ENCODE peak calls at places on chromosome 21, in four cellular contexts. Q is A549, L is K562, K is HepG2. G is an unnamed sample.

GRCh38 chr21:36297555-36297937 is 22.5 kb upstream of the MORC3 start:
- DNase-seq in L (no peak), Q (no peak), K (no peak), G (no peak)

GRCh38 chr21:30102881-30103280 is 63.7 kb downstream of the CLDN17 start:
- DNase-seq in Q (no peak), L (no peak), K (no peak), G (no peak)

GRCh38 chr21:17045214-17045835 is 467.5 kb upstream of the CXADR start:
- DNase-seq in K (no peak), L (no peak), Q (no peak), G (no peak)

GRCh38 chr21:35219291-35219690 is 170.2 kb upstream of the RUNX1 start:
- DNase-seq in L (no peak), K (no peak), Q (no peak), G (no peak)

GRCh38 chr21:35232545-35233176 is 183.6 kb upstream of the RUNX1 start:
- DNase-seq in L (peak), Q (no peak), K (peak), G (no peak)

GRCh38 chr21:20186186-20186585 is 812.0 kb upstream of the NCAM2 start:
- DNase-seq in K (no peak), Q (no peak), L (no peak), G (no peak)

GRCh38 chr21:38258803-38259485 is 2.2 kb downstream of the KCNJ15 start:
- DNase-seq in K (no peak), Q (peak), L (no peak), G (no peak)

GRCh38 chr21:29121759-29122158 is 8.7 kb upstream of the MAP3K7CL start:
- DNase-seq in L (no peak), K (no peak), Q (no peak), G (no peak)

GRCh38 chr21:17269760-17270159 is 243.1 kb upstream of the CXADR start:
- DNase-seq in L (no peak), K (no peak), Q (no peak), G (no peak)

GRCh38 chr21:40680311-40680710 is 166.6 kb downstream of the DSCAM start:
- DNase-seq in L (no peak), K (no peak), Q (no peak), G (no peak)

GRCh38 chr21:36575306-36575705 is 95.4 kb upstream of the CLDN14 start:
- DNase-seq in L (no peak), K (no peak), Q (no peak), G (no peak)

GRCh38 chr21:34701726-34702125 is 32.9 kb downstream of the CLIC6 start:
- DNase-seq in K (no peak), Q (no peak), L (no peak), G (no peak)

GRCh38 chr21:29231781-29232548 is 66.8 kb upstream of the BACH1 start:
- DNase-seq in Q (no peak), L (no peak), K (no peak), G (no peak)

GRCh38 chr21:35849131-35849530 is 211.2 kb downstream of the SETD4 start:
- DNase-seq in K (no peak), Q (no peak), L (no peak), G (no peak)

GRCh38 chr21:41427556-41427955 is 1.5 kb downstream of the MX1 start:
- DNase-seq in K (no peak), L (no peak), Q (no peak), G (no peak)

GRCh38 chr21:19049567-19049966 is 646.0 kb upstream of the TMPRSS15 start:
- DNase-seq in L (no peak), K (no peak), Q (no peak), G (no peak)

GRCh38 chr21:18951291-18952038 is 547.9 kb upstream of the TMPRSS15 start:
- DNase-seq in K (no peak), L (no peak), Q (no peak), G (peak)

GRCh38 chr21:15592271-15592860 is 137.4 kb upstream of the USP25 start:
- DNase-seq in K (peak), Q (peak), L (peak), G (no peak)

GRCh38 chr21:39613029-39613934 is 542 bp downstream of the B3GALT5 start:
- DNase-seq in L (no peak), K (no peak), Q (no peak), G (no peak)

GRCh38 chr21:17402885-17403477 is 109.9 kb upstream of the CXADR start:
- DNase-seq in L (no peak), Q (no peak), K (no peak), G (no peak)

GRCh38 chr21:46545363-46545762 is 59.5 kb downstream of the S100B start:
- DNase-seq in K (no peak), L (no peak), Q (no peak), G (no peak)

GRCh38 chr21:40754466-40754865 is 92.5 kb downstream of the DSCAM start:
- DNase-seq in K (no peak), Q (no peak), L (no peak), G (no peak)

DNA sequence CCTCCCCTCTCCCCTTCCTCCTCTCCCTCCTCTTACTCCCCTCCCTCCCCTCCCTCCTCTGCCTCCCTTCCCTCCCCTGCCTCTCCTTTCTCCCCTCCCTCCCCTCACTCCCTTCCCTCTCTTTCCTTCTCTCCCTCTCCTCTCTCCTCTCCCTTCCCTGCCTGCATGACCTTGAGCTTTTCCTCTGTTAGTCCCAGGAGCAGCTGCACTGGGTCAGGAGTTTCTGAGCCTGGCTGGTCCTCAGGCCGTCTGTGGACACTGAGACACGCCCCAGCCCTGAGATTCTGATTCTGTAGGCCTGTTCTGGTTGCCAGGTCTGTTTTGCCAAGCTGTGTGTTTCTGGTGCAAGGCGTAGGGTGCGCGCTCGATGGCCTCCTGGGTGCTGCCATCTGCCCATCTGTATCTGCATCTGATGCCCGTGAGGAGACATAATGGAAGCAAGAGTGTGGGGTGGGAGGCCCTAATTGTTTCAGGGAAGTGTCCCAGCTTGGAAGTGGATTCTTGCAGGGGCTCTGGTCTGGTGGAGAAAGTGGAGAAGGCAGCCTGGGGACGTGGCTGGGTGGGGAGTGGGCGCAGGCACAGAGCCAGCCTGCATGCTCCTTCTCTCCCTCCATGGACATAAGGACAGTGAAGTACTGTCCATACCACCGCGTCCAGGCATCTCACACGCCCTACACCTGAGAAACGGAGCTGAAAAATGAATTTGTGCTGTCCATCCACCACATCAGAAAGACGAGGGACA is 97.2 kb downstream of the WDR4 start:
- DNase-seq in K (no peak), Q (no peak), L (no peak), G (no peak)
- TF ChIP-seq RNF2 in K (no peak), Q (no peak), L (no peak), G (no peak)

DNA sequence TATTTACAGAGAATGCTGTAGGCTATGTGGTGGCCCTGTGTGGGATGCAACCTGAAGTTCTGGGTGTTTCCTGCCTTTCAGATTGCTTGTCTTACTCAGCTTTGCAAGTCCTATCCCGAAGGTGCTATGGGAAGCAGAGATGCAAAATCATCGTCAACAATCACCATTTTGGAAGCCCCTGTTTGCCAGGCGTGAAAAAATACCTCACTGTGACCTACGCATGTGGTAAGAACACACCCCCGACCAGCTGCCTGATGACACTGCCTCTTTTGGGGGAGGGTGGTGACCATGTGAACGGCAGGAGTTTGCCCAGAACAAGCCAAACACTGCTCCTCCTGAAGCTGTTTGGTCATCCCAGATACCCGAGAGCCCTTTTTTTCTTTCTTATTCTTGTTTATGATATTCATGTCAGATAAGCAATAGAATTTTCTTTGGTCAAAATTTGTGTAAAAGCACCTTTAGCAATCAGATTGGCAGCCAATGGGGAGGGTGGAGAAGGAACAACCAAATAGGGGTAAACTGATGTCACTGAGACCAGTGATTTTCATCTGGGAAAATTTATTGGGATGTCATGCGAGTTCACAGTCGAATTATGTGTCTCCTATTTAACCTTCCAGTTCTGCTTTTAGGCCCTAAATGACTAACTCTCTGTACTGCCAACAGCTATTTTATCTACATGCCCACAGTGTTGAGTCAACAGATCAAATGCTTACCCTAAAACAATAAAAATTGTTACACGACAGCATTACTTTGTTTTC is 82.6 kb downstream of the EVA1C start:
- DNase-seq in L (peak), Q (no peak), K (no peak), G (no peak)
- TF ChIP-seq RNF2 in L (no peak), Q (no peak), K (no peak), G (no peak)

DNA sequence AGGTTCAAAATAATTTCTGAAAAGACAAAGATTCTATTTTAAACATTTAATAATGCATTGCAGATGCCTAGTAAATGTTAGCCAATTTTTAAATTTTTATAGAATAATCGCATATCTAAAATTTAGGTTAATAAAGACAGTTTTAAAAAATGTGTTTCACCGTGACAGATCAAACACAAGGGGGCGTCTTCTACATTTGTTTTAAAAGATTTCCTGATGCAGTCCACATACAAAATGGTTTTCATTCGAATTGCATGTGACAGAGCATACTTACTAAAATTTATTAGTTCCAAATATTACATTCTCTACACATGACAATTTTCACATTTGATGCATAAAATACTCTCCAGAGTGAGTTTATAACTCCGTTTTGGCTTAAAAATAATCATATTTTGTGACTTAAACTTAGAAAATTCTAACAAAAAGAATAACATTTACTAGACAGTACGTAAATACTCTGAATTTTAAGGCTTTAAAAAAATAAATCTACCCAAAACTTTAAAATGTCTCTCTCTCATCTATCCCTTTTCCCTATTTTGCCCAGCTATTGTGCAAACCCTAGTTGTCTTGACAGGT is 75.5 kb downstream of the ADAMTS1 start:
- DNase-seq in K (no peak), L (no peak), Q (no peak), G (no peak)
- TF ChIP-seq RNF2 in K (no peak), L (no peak), Q (no peak), G (no peak)

GRCh38 chr21:32256226-32256625 is 22.6 kb downstream of the MIS18A start:
- DNase-seq in L (no peak), K (no peak), Q (no peak), G (no peak)

GRCh38 chr21:32256873-32257620 is 21.8 kb downstream of the MIS18A start:
- DNase-seq in L (no peak), K (no peak), Q (peak), G (no peak)

GRCh38 chr21:32249551-32250280 is 29.1 kb downstream of the MIS18A start:
- DNase-seq in Q (no peak), K (no peak), L (no peak), G (no peak)

GRCh38 chr21:32252136-32252535 is 26.7 kb downstream of the MIS18A start:
- DNase-seq in K (no peak), Q (no peak), L (no peak), G (no peak)

GRCh38 chr21:32253215-32253641 is 25.6 kb downstream of the MIS18A start:
- DNase-seq in K (no peak), L (no peak), Q (no peak), G (no peak)
- TF ChIP-seq RNF2 in K (no peak), L (no peak), Q (no peak), G (no peak)

GRCh38 chr21:33541105-33541711 is 709 bp downstream of the GART start:
- DNase-seq in L (peak), K (peak), Q (no peak), G (no peak)
- TF ChIP-seq RNF2 in L (no peak), K (no peak), Q (no peak), G (no peak)

GRCh38 chr21:43023175-43023574 is 48.8 kb downstream of the PKNOX1 start:
- DNase-seq in Q (no peak), L (no peak), K (no peak), G (no peak)

GRCh38 chr21:43027846-43028731 is 47.5 kb downstream of the CBS start:
- DNase-seq in K (no peak), Q (no peak), L (no peak), G (no peak)

GRCh38 chr21:43024737-43025136 is 50.4 kb downstream of the PKNOX1 start:
- DNase-seq in Q (no peak), K (no peak), L (no peak), G (no peak)

GRCh38 chr21:43021756-43022600 is 47.6 kb downstream of the PKNOX1 start:
- DNase-seq in K (no peak), Q (no peak), L (no peak), G (no peak)

GRCh38 chr21:43025636-43026180 is 49.9 kb downstream of the CBS start:
- DNase-seq in L (no peak), Q (no peak), K (peak), G (no peak)
- TF ChIP-seq RNF2 in L (no peak), Q (no peak), K (no peak), G (no peak)

GRCh38 chr21:44497641-44498243 is 42.3 kb downstream of the KRTAP10-1 start:
- DNase-seq in K (no peak), Q (no peak), L (no peak), G (no peak)
- TF ChIP-seq RNF2 in K (no peak), Q (no peak), L (no peak), G (no peak)

DNA sequence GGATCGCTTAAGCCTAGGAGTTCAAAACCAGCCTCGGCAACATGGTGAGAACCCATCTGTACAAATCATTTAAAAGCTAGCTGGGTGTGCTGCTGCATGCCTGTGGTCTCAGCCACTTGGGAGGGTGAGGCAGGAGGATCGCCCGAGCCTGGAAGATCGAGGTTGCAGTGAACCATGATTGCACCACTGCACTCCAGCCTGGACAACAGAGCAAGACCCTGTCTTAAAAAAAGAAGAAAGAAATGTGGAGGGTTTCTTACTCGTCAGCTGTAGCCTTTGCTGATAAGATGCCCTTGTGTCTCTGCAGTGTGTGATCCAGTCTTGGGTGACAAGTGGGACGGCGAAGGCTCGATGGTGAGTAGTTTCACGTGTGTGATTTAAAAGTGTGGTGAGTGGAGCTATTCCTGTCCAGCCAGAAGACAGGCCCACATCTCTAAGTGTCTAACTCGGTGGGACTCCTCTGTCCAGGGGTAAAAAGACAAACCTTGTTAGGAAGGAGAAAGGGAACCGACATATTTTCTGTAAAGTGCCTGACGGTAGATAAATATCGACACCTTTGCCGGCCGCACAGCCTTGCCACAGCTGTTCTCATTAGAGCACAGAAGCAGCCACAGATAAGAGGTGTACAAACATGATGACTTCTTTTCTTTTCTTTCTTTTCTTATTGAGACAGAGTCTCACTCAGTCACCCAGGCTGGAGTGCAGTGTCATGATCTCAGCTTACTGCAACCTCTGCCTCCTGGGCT is 27.0 kb downstream of the PDXK start:
- DNase-seq in K (no peak), L (no peak), Q (no peak), G (no peak)
- TF ChIP-seq RNF2 in K (no peak), L (no peak), Q (no peak), G (no peak)

G was measured in H1.